ENCODE peak calls at places on chromosomes 3 and 15, in four cellular contexts. One of them, this sample, is unnamed.

GRCh38 chr3:127351775-127352350 is 64.0 kb upstream of the PRR20G start:
- DNase-seq in H1: no peak
- DNase-seq in K562: no peak
- DNase-seq in HepG2: no peak
- DNase-seq in this sample: no peak

GRCh38 chr3:12005951-12006625 is 1.9 kb downstream of the SYN2 start:
- DNase-seq in H1: no peak
- DNase-seq in HepG2: no peak
- DNase-seq in K562: no peak
- DNase-seq in this sample: no peak

GRCh38 chr3:78255403-78255802 is 1215.5 kb downstream of the ROBO2 start:
- DNase-seq in HepG2: no peak
- DNase-seq in K562: no peak
- DNase-seq in H1: no peak
- DNase-seq in this sample: no peak

GRCh38 chr3:183868804-183869203 is 15.9 kb downstream of the PARL start:
- DNase-seq in K562: no peak
- DNase-seq in HepG2: no peak
- DNase-seq in H1: no peak
- DNase-seq in this sample: no peak

GRCh38 chr3:183148056-183148455 is 14.5 kb downstream of the LAMP3 start:
- DNase-seq in H1: no peak
- DNase-seq in HepG2: no peak
- DNase-seq in K562: no peak
- DNase-seq in this sample: no peak

GRCh38 chr15:67049351-67050044 is 15.9 kb upstream of the SMAD3 start:
- DNase-seq in HepG2: peak
- DNase-seq in K562: no peak
- DNase-seq in H1: no peak
- DNase-seq in this sample: no peak

GRCh38 chr3:124401841-124402240 is 328.4 kb upstream of the UMPS start:
- DNase-seq in HepG2: no peak
- DNase-seq in K562: no peak
- DNase-seq in H1: no peak
- DNase-seq in this sample: no peak

GRCh38 chr3:72272356-72272755 is 487.4 kb upstream of the PROK2 start:
- DNase-seq in K562: no peak
- DNase-seq in H1: no peak
- DNase-seq in HepG2: no peak
- DNase-seq in this sample: no peak

GRCh38 chr3:12829886-12830784 is 11.2 kb downstream of the RPL32 start:
- DNase-seq in K562: peak
- DNase-seq in HepG2: no peak
- DNase-seq in H1: no peak
- DNase-seq in this sample: no peak

GRCh38 chr3:53856964-53857363 is 10.6 kb downstream of the IL17RB start:
- DNase-seq in K562: no peak
- DNase-seq in HepG2: no peak
- DNase-seq in H1: no peak
- DNase-seq in this sample: no peak

GRCh38 chr15:85531083-85531482 is 150.7 kb downstream of the AKAP13 start:
- DNase-seq in HepG2: no peak
- DNase-seq in K562: no peak
- DNase-seq in H1: no peak
- DNase-seq in this sample: no peak

GRCh38 chr3:123522666-123523412 is 62.0 kb downstream of the HACD2 start:
- DNase-seq in HepG2: no peak
- DNase-seq in K562: no peak
- DNase-seq in H1: no peak
- DNase-seq in this sample: no peak

GRCh38 chr3:148697311-148698189 is at the start of gene AGTR1:
- DNase-seq in H1: peak
- DNase-seq in K562: no peak
- DNase-seq in HepG2: no peak
- DNase-seq in this sample: no peak

GRCh38 chr3:32347286-32348125 is 44.1 kb upstream of the CMTM7 start:
- DNase-seq in K562: no peak
- DNase-seq in H1: no peak
- DNase-seq in HepG2: no peak
- DNase-seq in this sample: no peak

GRCh38 chr15:48493084-48493762 is 152.3 kb downstream of the FBN1 start:
- DNase-seq in K562: no peak
- DNase-seq in H1: no peak
- DNase-seq in HepG2: no peak
- DNase-seq in this sample: no peak

GRCh38 chr3:97658670-97659285 is 105.8 kb upstream of the ARL6 start:
- DNase-seq in HepG2: peak
- DNase-seq in H1: no peak
- DNase-seq in K562: peak
- DNase-seq in this sample: peak

GRCh38 chr3:47002490-47003410 is 23.3 kb downstream of the NBEAL2 start:
- DNase-seq in K562: no peak
- DNase-seq in HepG2: no peak
- DNase-seq in H1: no peak
- DNase-seq in this sample: no peak

GRCh38 chr3:157438371-157438735 is 1.7 kb downstream of the PTX3 start:
- DNase-seq in H1: no peak
- DNase-seq in HepG2: no peak
- DNase-seq in K562: no peak
- DNase-seq in this sample: no peak

GRCh38 chr3:159987291-159987711 is 1.3 kb upstream of the IL12A start:
- DNase-seq in H1: no peak
- DNase-seq in K562: no peak
- DNase-seq in HepG2: no peak
- DNase-seq in this sample: no peak

GRCh38 chr3:53255775-53256703 is at the start of gene TKT:
- DNase-seq in HepG2: peak
- DNase-seq in K562: peak
- DNase-seq in H1: peak
- DNase-seq in this sample: no peak

GRCh38 chr3:143973352-143974021 is 1.9 kb downstream of the DIPK2A start:
- DNase-seq in H1: no peak
- DNase-seq in HepG2: peak
- DNase-seq in K562: peak
- DNase-seq in this sample: no peak

GRCh38 chr3:146280859-146281258 is 30.0 kb upstream of the PLSCR4 start:
- DNase-seq in HepG2: no peak
- DNase-seq in H1: no peak
- DNase-seq in K562: no peak
- DNase-seq in this sample: no peak

GRCh38 chr3:175965036-175965435 is 1105.9 kb downstream of the NAALADL2 start:
- DNase-seq in K562: no peak
- DNase-seq in H1: no peak
- DNase-seq in HepG2: no peak
- DNase-seq in this sample: no peak

GRCh38 chr3:46183330-46183729 is 24.8 kb downstream of the CCR1 start:
- DNase-seq in HepG2: no peak
- DNase-seq in K562: no peak
- DNase-seq in H1: no peak
- DNase-seq in this sample: no peak

GRCh38 chr15:31382693-31383005 is 56.0 kb downstream of the KLF13 start:
- DNase-seq in H1: no peak
- DNase-seq in K562: no peak
- DNase-seq in HepG2: no peak
- DNase-seq in this sample: no peak

GRCh38 chr3:5226783-5227182 is 39.3 kb downstream of the EDEM1 start:
- DNase-seq in H1: no peak
- DNase-seq in HepG2: peak
- DNase-seq in K562: peak
- DNase-seq in this sample: peak

DNA sequence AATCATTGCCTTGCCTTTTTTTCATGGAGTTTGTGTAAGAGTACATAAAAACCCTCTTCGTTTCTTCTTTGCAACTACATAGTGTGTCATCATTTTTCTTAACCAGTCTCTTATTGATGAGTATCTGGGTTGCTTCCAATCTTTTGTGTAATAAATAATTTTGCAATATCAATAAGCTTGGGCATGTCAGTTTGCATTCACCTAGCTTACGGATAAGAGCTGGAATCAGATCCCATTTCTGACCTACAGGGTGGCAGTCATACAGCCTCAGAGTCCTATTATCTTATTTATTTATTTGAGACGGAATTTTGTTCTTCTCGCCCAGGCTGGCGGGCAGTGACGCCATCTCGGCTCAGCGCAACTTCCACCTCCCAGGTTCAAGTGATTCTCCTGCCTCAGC is 18.3 kb downstream of the ANP32A start:
- DNase-seq in HepG2: no peak
- DNase-seq in H1: no peak
- DNase-seq in K562: no peak
- DNase-seq in this sample: no peak
- H3K4me2 ChIP-seq in HepG2: no peak
- H3K4me2 ChIP-seq in H1: no peak
- H3K4me2 ChIP-seq in K562: no peak
- H3K4me2 ChIP-seq in this sample: no peak

GRCh38 chr3:41180396-41180795 is 18.9 kb upstream of the CTNNB1 start:
- DNase-seq in H1: no peak
- DNase-seq in HepG2: no peak
- DNase-seq in K562: no peak
- DNase-seq in this sample: no peak
- TF ChIP-seq JUND in H1: no peak
- TF ChIP-seq JUND in HepG2: no peak
- TF ChIP-seq JUND in K562: no peak
- TF ChIP-seq JUND in this sample: no peak

GRCh38 chr3:174955513-174956001 is 96.4 kb downstream of the NAALADL2 start:
- DNase-seq in K562: no peak
- DNase-seq in HepG2: peak
- DNase-seq in H1: no peak
- DNase-seq in this sample: peak
- TF ChIP-seq FOSL1 in K562: no peak
- TF ChIP-seq FOSL1 in HepG2: no peak
- TF ChIP-seq FOSL1 in H1: no peak
- TF ChIP-seq FOSL1 in this sample: peak

GRCh38 chr15:57329582-57330367 is 46.5 kb upstream of the CGNL1 start:
- DNase-seq in HepG2: no peak
- DNase-seq in K562: peak
- DNase-seq in H1: no peak
- DNase-seq in this sample: no peak

GRCh38 chr15:57327985-57328471 is 48.3 kb upstream of the CGNL1 start:
- DNase-seq in HepG2: no peak
- DNase-seq in H1: no peak
- DNase-seq in K562: peak
- DNase-seq in this sample: no peak

GRCh38 chr15:57328479-57329250 is 47.6 kb upstream of the CGNL1 start:
- DNase-seq in HepG2: no peak
- DNase-seq in H1: no peak
- DNase-seq in K562: peak
- DNase-seq in this sample: no peak

GRCh38 chr15:57332326-57332725 is 44.0 kb upstream of the CGNL1 start:
- DNase-seq in H1: no peak
- DNase-seq in K562: no peak
- DNase-seq in HepG2: no peak
- DNase-seq in this sample: no peak

DNA sequence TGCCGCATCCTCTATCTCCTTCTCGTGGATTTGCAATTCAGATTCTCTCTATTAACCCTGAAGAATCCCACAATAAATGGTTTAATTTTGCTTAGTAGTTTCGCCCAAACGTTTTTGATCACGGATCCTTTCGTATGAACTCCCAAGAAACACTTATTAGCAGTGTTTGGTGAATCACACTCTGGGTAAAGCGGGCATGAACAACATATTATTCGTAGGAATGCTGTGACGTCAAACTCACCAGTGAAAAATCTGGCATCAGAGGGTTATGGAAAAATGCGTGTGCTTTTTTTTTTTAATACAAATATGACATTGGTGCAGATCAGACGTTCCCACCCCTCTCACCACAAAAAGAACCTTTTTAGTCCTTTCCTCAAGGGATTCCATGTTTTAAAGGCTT is 45.7 kb upstream of the CGNL1 start:
- DNase-seq in K562: no peak
- DNase-seq in HepG2: no peak
- DNase-seq in H1: no peak
- DNase-seq in this sample: no peak
- H3K4me2 ChIP-seq in K562: no peak
- H3K4me2 ChIP-seq in HepG2: no peak
- H3K4me2 ChIP-seq in H1: no peak
- H3K4me2 ChIP-seq in this sample: no peak

DNA sequence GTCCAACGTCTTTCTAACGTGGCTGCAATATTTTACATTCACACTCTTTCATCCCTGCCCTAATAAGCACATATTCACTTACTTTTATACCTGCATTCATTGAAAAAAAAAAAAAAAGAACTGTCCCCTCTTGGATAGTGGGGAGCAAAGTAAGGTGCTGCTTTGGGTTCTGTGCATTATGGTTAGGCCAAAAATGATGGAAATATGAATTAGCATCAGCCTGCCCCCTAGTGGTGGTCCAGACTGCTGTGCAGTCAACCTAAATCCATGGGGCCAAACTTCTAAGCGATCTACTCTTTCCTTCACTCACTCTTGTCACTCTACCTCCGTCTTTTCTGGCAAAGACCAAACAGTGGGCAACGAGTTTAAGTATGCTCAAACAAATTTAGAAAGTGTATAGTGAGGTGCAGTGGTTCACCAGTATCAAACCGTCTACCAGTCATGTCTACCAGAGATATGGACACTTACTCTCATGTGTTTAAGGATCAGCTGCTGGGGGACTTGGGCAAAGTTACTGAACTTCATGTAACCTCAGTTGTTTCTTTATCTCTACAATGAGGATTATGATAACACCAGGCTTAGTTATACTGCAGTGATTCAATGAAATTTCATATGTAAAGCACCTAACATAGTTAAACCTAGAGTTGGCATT is 61.5 kb upstream of the GRM7 start:
- DNase-seq in H1: no peak
- DNase-seq in HepG2: peak
- DNase-seq in K562: peak
- DNase-seq in this sample: peak
- TF ChIP-seq JUND in H1: no peak
- TF ChIP-seq JUND in HepG2: no peak
- TF ChIP-seq JUND in K562: no peak
- TF ChIP-seq JUND in this sample: no peak

GRCh38 chr15:69760890-69761568 is 308.4 kb downstream of the RPLP1 start:
- DNase-seq in HepG2: peak
- DNase-seq in K562: peak
- DNase-seq in H1: no peak
- DNase-seq in this sample: peak
- TF ChIP-seq FOSL1 in HepG2: peak
- TF ChIP-seq FOSL1 in K562: peak
- TF ChIP-seq FOSL1 in H1: no peak
- TF ChIP-seq FOSL1 in this sample: peak

GRCh38 chr15:40054746-40055575 is 16.0 kb upstream of the SRP14 start:
- DNase-seq in H1: no peak
- DNase-seq in HepG2: no peak
- DNase-seq in K562: no peak
- DNase-seq in this sample: no peak
- H3K4me2 ChIP-seq in H1: no peak
- H3K4me2 ChIP-seq in HepG2: no peak
- H3K4me2 ChIP-seq in K562: no peak
- H3K4me2 ChIP-seq in this sample: no peak